ENCODE peak calls at places on chromosomes 5 and 9, in seven cellular contexts. One of them, this sample, is unnamed.

GRCh38 chr9:128917151-128917849 is 3.5 kb upstream of the PHYHD1 start:
- DNase-seq in fibroblast of lung: peak; percentile 89
- DNase-seq in SK-N-SH: no peak
- DNase-seq in A549: peak; percentile 68
- DNase-seq in IMR-90: peak; percentile 64
- DNase-seq in H9: no peak
- DNase-seq in OCI-LY7: no peak
- DNase-seq in this sample: no peak

GRCh38 chr5:145718956-145719355 is 116.2 kb downstream of the PRELID2 start:
- DNase-seq in SK-N-SH: no peak
- DNase-seq in H9: no peak
- DNase-seq in OCI-LY7: no peak
- DNase-seq in fibroblast of lung: peak; percentile 56
- DNase-seq in IMR-90: peak; percentile 65
- DNase-seq in A549: peak; percentile 32
- DNase-seq in this sample: peak; percentile 6

GRCh38 chr5:179620703-179621350 is 2.6 kb downstream of the HNRNPH1 start:
- DNase-seq in IMR-90: no peak
- DNase-seq in A549: no peak
- DNase-seq in OCI-LY7: no peak
- DNase-seq in SK-N-SH: no peak
- DNase-seq in H9: no peak
- DNase-seq in fibroblast of lung: no peak
- DNase-seq in this sample: peak; percentile 19

GRCh38 chr5:138754699-138755057 is 1.5 kb downstream of the CTNNA1 start:
- DNase-seq in OCI-LY7: no peak
- DNase-seq in fibroblast of lung: no peak
- DNase-seq in SK-N-SH: no peak
- DNase-seq in IMR-90: no peak
- DNase-seq in H9: no peak
- DNase-seq in A549: peak; percentile 28
- DNase-seq in this sample: peak; percentile 35

GRCh38 chr9:136466155-136466541 is 16.7 kb downstream of the SEC16A start:
- DNase-seq in IMR-90: no peak
- DNase-seq in fibroblast of lung: no peak
- DNase-seq in SK-N-SH: no peak
- DNase-seq in A549: no peak
- DNase-seq in OCI-LY7: no peak
- DNase-seq in H9: no peak
- DNase-seq in this sample: no peak

GRCh38 chr5:135829681-135830383 is 4.6 kb upstream of the SLC25A48 start:
- DNase-seq in SK-N-SH: peak; percentile 82
- DNase-seq in IMR-90: peak; percentile 31
- DNase-seq in H9: peak; percentile 71
- DNase-seq in A549: peak; percentile 56
- DNase-seq in fibroblast of lung: peak; percentile 49
- DNase-seq in OCI-LY7: peak; percentile 67
- DNase-seq in this sample: peak; percentile 35

GRCh38 chr9:22227986-22228385 is 218.6 kb upstream of the DMRTA1 start:
- DNase-seq in SK-N-SH: no peak
- DNase-seq in H9: no peak
- DNase-seq in fibroblast of lung: no peak
- DNase-seq in A549: no peak
- DNase-seq in IMR-90: no peak
- DNase-seq in OCI-LY7: no peak
- DNase-seq in this sample: no peak

GRCh38 chr5:136032564-136032963 is 3.8 kb downstream of the TGFBI start:
- DNase-seq in SK-N-SH: no peak
- DNase-seq in fibroblast of lung: peak; percentile 66
- DNase-seq in H9: no peak
- DNase-seq in IMR-90: peak; percentile 86
- DNase-seq in OCI-LY7: no peak
- DNase-seq in A549: peak; percentile 69
- DNase-seq in this sample: peak; percentile 81

GRCh38 chr5:122332589-122333555 is 20.8 kb downstream of the SNCAIP start:
- DNase-seq in fibroblast of lung: peak; percentile 36
- DNase-seq in IMR-90: no peak
- DNase-seq in H9: no peak
- DNase-seq in OCI-LY7: no peak
- DNase-seq in SK-N-SH: no peak
- DNase-seq in A549: no peak
- DNase-seq in this sample: no peak

GRCh38 chr9:83060557-83060956 is 2.4 kb downstream of the RASEF start:
- DNase-seq in H9: no peak
- DNase-seq in fibroblast of lung: no peak
- DNase-seq in OCI-LY7: no peak
- DNase-seq in IMR-90: no peak
- DNase-seq in A549: peak; percentile 87
- DNase-seq in SK-N-SH: peak; percentile 51
- DNase-seq in this sample: peak; percentile 8

DNA sequence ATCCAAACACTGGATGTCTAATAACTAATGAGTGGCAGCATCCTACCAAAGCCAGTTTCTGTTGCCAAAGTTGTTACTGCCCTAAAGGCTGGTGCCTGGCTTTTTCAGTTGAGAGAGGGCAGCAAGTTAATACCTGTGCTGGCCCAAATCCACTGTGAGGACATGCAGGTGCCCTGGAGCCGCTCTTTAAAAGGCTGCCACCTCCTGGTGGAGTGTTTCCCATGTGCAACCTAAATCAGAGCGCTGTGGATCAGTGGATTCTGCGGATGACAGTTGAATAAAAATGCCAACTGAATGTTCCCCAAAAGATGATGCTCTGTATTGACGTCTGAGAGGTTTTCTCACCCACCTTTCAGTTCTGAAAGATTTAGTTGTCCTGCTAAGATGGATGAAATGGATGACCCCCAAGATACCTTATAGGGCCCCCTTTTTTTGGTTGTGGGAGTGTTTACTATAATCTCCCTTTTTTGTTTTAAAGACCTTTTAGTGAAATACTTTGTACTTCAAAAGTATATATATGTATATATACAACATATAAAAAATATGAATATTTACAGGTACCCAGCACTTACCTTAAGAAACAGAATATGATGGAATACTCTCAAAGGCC is 146.4 kb downstream of the EGFLAM start:
- DNase-seq in A549: peak; percentile 10
- DNase-seq in H9: peak; percentile 69
- DNase-seq in fibroblast of lung: no peak
- DNase-seq in IMR-90: no peak
- DNase-seq in SK-N-SH: peak; percentile 13
- DNase-seq in OCI-LY7: peak; percentile 2
- DNase-seq in this sample: peak; percentile 36
- TF ChIP-seq CTCF in A549: no peak
- TF ChIP-seq CTCF in H9: peak; percentile 78
- TF ChIP-seq CTCF in fibroblast of lung: no peak
- TF ChIP-seq CTCF in IMR-90: no peak
- TF ChIP-seq CTCF in SK-N-SH: peak; percentile 26
- TF ChIP-seq CTCF in OCI-LY7: peak; percentile 59
- TF ChIP-seq CTCF in this sample: peak; percentile 59

GRCh38 chr5:159825551-159826051 is 90.7 kb upstream of the ADRA1B start:
- DNase-seq in H9: no peak
- DNase-seq in IMR-90: no peak
- DNase-seq in A549: peak; percentile 44
- DNase-seq in fibroblast of lung: peak; percentile 40
- DNase-seq in SK-N-SH: no peak
- DNase-seq in OCI-LY7: no peak
- DNase-seq in this sample: peak; percentile 59
- H3K4me2 ChIP-seq in H9: no peak overlapping the region
- H3K4me2 ChIP-seq in IMR-90: no peak overlapping the region
- H3K4me2 ChIP-seq in A549: peak overlapping the region; percentile 59
- H3K4me2 ChIP-seq in fibroblast of lung: no peak overlapping the region
- H3K4me2 ChIP-seq in SK-N-SH: peak overlapping the region; percentile 31
- H3K4me2 ChIP-seq in OCI-LY7: no peak overlapping the region
- H3K4me2 ChIP-seq in this sample: no peak overlapping the region

GRCh38 chr9:121781143-121781542 is 129.7 kb downstream of the DAB2IP start:
- DNase-seq in IMR-90: no peak
- DNase-seq in SK-N-SH: no peak
- DNase-seq in A549: no peak
- DNase-seq in H9: peak; percentile 13
- DNase-seq in OCI-LY7: no peak
- DNase-seq in fibroblast of lung: no peak
- DNase-seq in this sample: no peak
- TF ChIP-seq CTCF in IMR-90: no peak
- TF ChIP-seq CTCF in SK-N-SH: no peak
- TF ChIP-seq CTCF in A549: no peak
- TF ChIP-seq CTCF in H9: no peak
- TF ChIP-seq CTCF in OCI-LY7: no peak
- TF ChIP-seq CTCF in fibroblast of lung: no peak
- TF ChIP-seq CTCF in this sample: no peak

DNA sequence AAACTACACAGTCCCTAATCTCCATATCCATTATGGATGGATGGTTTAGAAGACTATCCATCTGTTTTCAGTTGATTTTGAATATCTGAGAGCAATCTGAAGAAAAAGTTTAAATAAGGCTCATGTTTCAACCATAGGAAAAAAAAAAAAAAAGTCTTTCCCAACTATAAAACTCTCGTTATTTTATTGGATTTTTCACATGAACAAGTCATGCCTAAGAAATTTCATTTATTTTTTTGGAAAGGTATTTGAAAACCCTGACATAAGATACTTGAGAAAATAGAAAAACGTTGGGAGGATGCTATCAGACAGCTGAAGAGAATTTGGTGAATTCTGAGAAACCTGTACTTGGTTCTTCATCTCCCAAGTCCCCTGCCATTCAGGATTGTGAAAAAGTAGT is 2.3 kb downstream of the C9orf40 start:
- DNase-seq in H9: no peak
- DNase-seq in SK-N-SH: no peak
- DNase-seq in fibroblast of lung: no peak
- DNase-seq in OCI-LY7: no peak
- DNase-seq in A549: no peak
- DNase-seq in IMR-90: no peak
- DNase-seq in this sample: no peak
- H3K4me2 ChIP-seq in H9: no peak overlapping the region
- H3K4me2 ChIP-seq in SK-N-SH: no peak overlapping the region
- H3K4me2 ChIP-seq in fibroblast of lung: no peak overlapping the region
- H3K4me2 ChIP-seq in OCI-LY7: peak overlapping the region; percentile 90
- H3K4me2 ChIP-seq in A549: no peak overlapping the region
- H3K4me2 ChIP-seq in IMR-90: no peak overlapping the region
- H3K4me2 ChIP-seq in this sample: no peak overlapping the region

GRCh38 chr5:147935032-147935431 is 28.7 kb upstream of the C5orf46 start:
- DNase-seq in SK-N-SH: peak; percentile 53
- DNase-seq in A549: peak; percentile 52
- DNase-seq in OCI-LY7: peak; percentile 4
- DNase-seq in IMR-90: peak; percentile 62
- DNase-seq in H9: no peak
- DNase-seq in fibroblast of lung: peak; percentile 79
- DNase-seq in this sample: peak; percentile 69
- TF ChIP-seq CTCF in SK-N-SH: peak; percentile 77
- TF ChIP-seq CTCF in A549: peak; percentile 52
- TF ChIP-seq CTCF in OCI-LY7: peak; percentile 65
- TF ChIP-seq CTCF in IMR-90: peak; percentile 53
- TF ChIP-seq CTCF in H9: peak; percentile 76
- TF ChIP-seq CTCF in fibroblast of lung: peak; percentile 12
- TF ChIP-seq CTCF in this sample: peak; percentile 64

GRCh38 chr5:32018476-32019436 is 155.4 kb downstream of the GOLPH3 start:
- DNase-seq in A549: no peak
- DNase-seq in fibroblast of lung: peak; percentile 65
- DNase-seq in H9: no peak
- DNase-seq in OCI-LY7: peak; percentile 69
- DNase-seq in IMR-90: no peak
- DNase-seq in SK-N-SH: no peak
- DNase-seq in this sample: no peak
- H3K4me2 ChIP-seq in A549: no peak overlapping the region
- H3K4me2 ChIP-seq in fibroblast of lung: peak overlapping the region; percentile 65
- H3K4me2 ChIP-seq in H9: no peak overlapping the region
- H3K4me2 ChIP-seq in OCI-LY7: peak overlapping the region; percentile 97
- H3K4me2 ChIP-seq in IMR-90: no peak overlapping the region
- H3K4me2 ChIP-seq in SK-N-SH: no peak overlapping the region
- H3K4me2 ChIP-seq in this sample: no peak overlapping the region

DNA sequence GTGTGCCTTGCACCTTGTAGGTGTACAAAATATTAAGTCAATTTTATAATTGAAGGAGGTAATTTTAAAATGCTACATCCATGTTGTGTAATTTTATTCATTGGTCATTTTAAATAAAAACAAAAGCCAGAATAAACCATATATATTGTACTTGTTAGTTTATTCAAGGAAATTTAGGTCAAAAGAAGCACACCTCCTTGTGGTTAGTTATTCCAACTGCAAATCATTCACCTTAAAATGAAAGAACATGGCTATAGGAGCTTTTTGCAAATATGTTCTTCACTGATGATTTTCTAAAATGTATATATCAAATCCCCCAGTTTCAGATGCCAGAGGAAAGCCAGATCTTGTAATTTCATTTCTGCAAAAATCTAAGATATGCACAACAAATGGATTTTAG is 5.4 kb upstream of the MOCS2 start:
- DNase-seq in H9: no peak
- DNase-seq in fibroblast of lung: peak; percentile 40
- DNase-seq in IMR-90: peak; percentile 54
- DNase-seq in A549: peak; percentile 31
- DNase-seq in OCI-LY7: no peak
- DNase-seq in SK-N-SH: no peak
- DNase-seq in this sample: peak; percentile 23
- TF ChIP-seq CTCF in H9: peak; percentile 58
- TF ChIP-seq CTCF in fibroblast of lung: no peak
- TF ChIP-seq CTCF in IMR-90: peak; percentile 40
- TF ChIP-seq CTCF in A549: peak; percentile 32
- TF ChIP-seq CTCF in OCI-LY7: peak; percentile 52
- TF ChIP-seq CTCF in SK-N-SH: peak; percentile 59
- TF ChIP-seq CTCF in this sample: peak; percentile 38

GRCh38 chr5:178290376-178290775 is 57.8 kb upstream of the PHYKPL start:
- DNase-seq in SK-N-SH: no peak
- DNase-seq in H9: no peak
- DNase-seq in OCI-LY7: no peak
- DNase-seq in fibroblast of lung: no peak
- DNase-seq in A549: no peak
- DNase-seq in IMR-90: no peak
- DNase-seq in this sample: no peak
- H3K4me2 ChIP-seq in SK-N-SH: no peak overlapping the region
- H3K4me2 ChIP-seq in H9: no peak overlapping the region
- H3K4me2 ChIP-seq in OCI-LY7: no peak overlapping the region
- H3K4me2 ChIP-seq in fibroblast of lung: no peak overlapping the region
- H3K4me2 ChIP-seq in A549: no peak overlapping the region
- H3K4me2 ChIP-seq in IMR-90: no peak overlapping the region
- H3K4me2 ChIP-seq in this sample: no peak overlapping the region